ENCODE peak calls at places on chromosomes 5 and 9, in six cellular contexts. N, Q, V, Z, W and G are unnamed samples.

GRCh38 chr5:109907189-109907588 is 217.5 kb downstream of the MAN2A1 start:
- DNase-seq in W (no peak), N (no peak), V (no peak), Q (no peak), Z (no peak), G (no peak)

GRCh38 chr5:6356578-6357164 is 21.7 kb downstream of the MED10 start:
- DNase-seq in V (no peak), Z (no peak), W (no peak), Q (no peak), N (no peak), G (no peak)

GRCh38 chr5:36680066-36680465 is 73.7 kb downstream of the SLC1A3 start:
- DNase-seq in Q (peak), V (no peak), Z (no peak), W (peak), N (no peak), G (no peak)

GRCh38 chr9:77605449-77606220 is 42.5 kb downstream of the GNA14 start:
- DNase-seq in N (no peak), Z (no peak), W (no peak), Q (no peak), V (no peak), G (no peak)

GRCh38 chr9:31839273-31839672 is 545.2 kb upstream of the ACO1 start:
- DNase-seq in V (no peak), N (no peak), W (no peak), Z (no peak), Q (no peak), G (no peak)

GRCh38 chr9:98045234-98046160 is 11.0 kb upstream of the NANS start:
- DNase-seq in Z (no peak), V (no peak), W (no peak), Q (no peak), N (peak), G (peak)

GRCh38 chr5:87268970-87269377 is 1.3 kb downstream of the RASA1 start:
- DNase-seq in W (no peak), Q (no peak), N (no peak), V (no peak), Z (no peak), G (no peak)

GRCh38 chr5:127031147-127031862 is 947 bp upstream of the MARCHF3 start:
- DNase-seq in Z (no peak), Q (peak), W (no peak), V (peak), N (no peak), G (no peak)

GRCh38 chr9:5949103-5949699 is 58.5 kb downstream of the MLANA start:
- DNase-seq in W (no peak), V (no peak), Q (no peak), Z (no peak), N (peak), G (peak)

GRCh38 chr5:94228791-94229190 is 389.6 kb downstream of the KIAA0825 start:
- DNase-seq in W (no peak), N (no peak), Z (no peak), Q (no peak), V (no peak), G (no peak)

GRCh38 chr9:69898714-69899209 is 78.1 kb downstream of the CFAP95 start:
- DNase-seq in N (no peak), Q (no peak), V (no peak), W (no peak), Z (peak), G (no peak)

GRCh38 chr5:180327166-180327565 is 26.0 kb downstream of the GFPT2 start:
- DNase-seq in Z (no peak), N (no peak), Q (no peak), V (no peak), W (no peak), G (no peak)

GRCh38 chr9:27333241-27334052 is 36.5 kb upstream of the EQTN start:
- DNase-seq in N (peak), Z (peak), Q (no peak), V (peak), W (peak), G (peak)

GRCh38 chr5:145385276-145385675 is 449.9 kb downstream of the PRELID2 start:
- DNase-seq in W (no peak), Q (no peak), N (no peak), V (no peak), Z (no peak), G (no peak)

GRCh38 chr5:54176066-54176835 is 134.1 kb downstream of the ARL15 start:
- DNase-seq in Q (no peak), W (no peak), N (no peak), Z (no peak), V (no peak), G (no peak)

GRCh38 chr9:4741365-4742031 is 496 bp upstream of the AK3 start:
- DNase-seq in Z (no peak), W (peak), N (no peak), Q (peak), V (no peak), G (no peak)

GRCh38 chr5:115577329-115577728 is 24.9 kb downstream of the TICAM2 start:
- DNase-seq in Z (no peak), V (no peak), W (no peak), Q (no peak), N (no peak), G (no peak)

GRCh38 chr5:81971086-81971693 is 633 bp upstream of the ATG10 start:
- DNase-seq in N (peak), Q (no peak), Z (no peak), W (no peak), V (peak), G (peak)

GRCh38 chr5:123440456-123440855 is 17.3 kb upstream of the CEP120 start:
- DNase-seq in N (no peak), W (no peak), V (no peak), Q (no peak), Z (no peak), G (no peak)

GRCh38 chr9:77604316-77604715 is 43.8 kb downstream of the GNA14 start:
- DNase-seq in N (no peak), V (no peak), W (no peak), Q (no peak), Z (no peak), G (no peak)

GRCh38 chr9:127527560-127528268 is 76.4 kb downstream of the LRSAM1 start:
- DNase-seq in Q (no peak), W (no peak), V (no peak), Z (no peak), N (no peak), G (no peak)

GRCh38 chr5:178326054-178326715 is 93.6 kb upstream of the PHYKPL start:
- DNase-seq in Z (no peak), N (no peak), W (no peak), Q (no peak), V (no peak), G (no peak)

GRCh38 chr5:143581148-143581547 is 177.7 kb upstream of the NR3C1 start:
- DNase-seq in W (no peak), V (no peak), Q (no peak), N (no peak), Z (no peak), G (no peak)

GRCh38 chr5:21817668-21818419 is 1035.3 kb downstream of the CDH12 start:
- DNase-seq in Q (no peak), N (no peak), Z (no peak), W (no peak), V (no peak), G (no peak)

GRCh38 chr5:180141068-180141660 is 67.8 kb downstream of the RASGEF1C start:
- DNase-seq in Q (no peak), N (no peak), W (no peak), V (no peak), Z (no peak), G (no peak)

GRCh38 chr9:129359162-129359811 is 181.2 kb upstream of the IER5L start:
- DNase-seq in Z (no peak), W (no peak), V (no peak), Q (no peak), N (no peak), G (no peak)

GRCh38 chr9:98873535-98874432 is 66.3 kb downstream of the GALNT12 start:
- DNase-seq in N (no peak), W (peak), Q (peak), V (no peak), Z (no peak), G (no peak)

GRCh38 chr9:113807173-113808061 is 68.7 kb upstream of the ZNF618 start:
- DNase-seq in Z (peak), Q (no peak), V (peak), N (peak), W (peak), G (peak)

GRCh38 chr9:128244443-128245226 is 31.2 kb downstream of the GOLGA2 start:
- DNase-seq in W (peak), Z (peak), Q (peak), V (peak), N (no peak), G (no peak)

GRCh38 chr5:168683247-168683926 is 104.2 kb upstream of the PANK3 start:
- DNase-seq in V (no peak), W (no peak), N (no peak), Q (no peak), Z (no peak), G (no peak)

GRCh38 chr5:143886621-143887301 is 74.8 kb downstream of the HMHB1 start:
- DNase-seq in N (no peak), W (no peak), Q (no peak), V (no peak), Z (no peak), G (no peak)

GRCh38 chr5:178496661-178497060 is 93.5 kb downstream of the COL23A1 start:
- DNase-seq in N (no peak), W (no peak), Q (no peak), V (no peak), Z (no peak), G (no peak)

GRCh38 chr9:28059192-28059591 is 485.9 kb upstream of the C9orf72 start:
- DNase-seq in N (no peak), W (no peak), Q (no peak), V (no peak), Z (no peak), G (no peak)

GRCh38 chr5:32916648-32917047 is 205.5 kb downstream of the NPR3 start:
- DNase-seq in N (no peak), V (peak), Z (peak), W (no peak), Q (no peak), G (peak)

GRCh38 chr5:109849478-109850088 is 159.9 kb downstream of the MAN2A1 start:
- DNase-seq in V (no peak), W (no peak), Q (no peak), Z (no peak), N (no peak), G (peak)

GRCh38 chr9:108047264-108047663 is 557.7 kb upstream of the KLF4 start:
- DNase-seq in N (no peak), V (no peak), W (no peak), Q (no peak), Z (no peak), G (no peak)

GRCh38 chr5:52743970-52744369 is 43.7 kb upstream of the ITGA1 start:
- DNase-seq in Q (no peak), N (peak), Z (no peak), V (no peak), W (no peak), G (peak)

GRCh38 chr9:77735515-77735914 is 87.4 kb upstream of the GNA14 start:
- DNase-seq in Z (no peak), N (no peak), Q (peak), W (no peak), V (no peak), G (no peak)

GRCh38 chr9:110655723-110656641 is 12.6 kb upstream of the MUSK start:
- DNase-seq in Z (no peak), V (no peak), Q (no peak), W (peak), N (no peak), G (no peak)

GRCh38 chr5:170781946-170782345 is 1.6 kb upstream of the GABRP start:
- DNase-seq in W (no peak), V (no peak), Q (no peak), Z (no peak), N (no peak), G (no peak)

DNA sequence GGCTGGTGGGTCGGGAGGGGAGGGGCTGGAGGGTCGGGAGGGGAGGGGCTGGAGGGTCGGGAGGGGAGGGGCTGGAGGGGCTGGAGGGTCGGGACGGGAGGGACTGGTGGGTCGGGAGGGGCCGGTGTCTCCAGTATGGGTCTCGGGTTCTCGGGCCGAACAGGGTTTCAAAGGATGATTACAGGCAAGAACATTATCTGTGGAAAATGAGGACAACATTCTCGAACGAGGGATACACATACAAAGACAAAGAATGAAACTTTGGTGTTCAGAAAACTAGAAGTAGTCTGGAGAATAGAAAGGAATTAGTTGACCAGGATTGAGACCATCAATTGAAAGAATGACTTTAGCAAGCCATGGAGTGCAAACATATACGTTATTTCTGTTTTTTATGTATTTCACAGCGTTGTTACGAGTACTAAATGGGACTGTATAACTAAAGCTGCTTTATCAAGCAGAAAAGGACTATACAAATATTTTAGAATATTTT is 360 bp upstream of the ZCCHC10 start:
- DNase-seq in W (no peak), Q (no peak), Z (no peak), N (no peak), V (no peak), G (no peak)
- H3K4me3 ChIP-seq in W (peak), Q (peak), Z (peak), N (peak), V (peak), G (peak)

DNA sequence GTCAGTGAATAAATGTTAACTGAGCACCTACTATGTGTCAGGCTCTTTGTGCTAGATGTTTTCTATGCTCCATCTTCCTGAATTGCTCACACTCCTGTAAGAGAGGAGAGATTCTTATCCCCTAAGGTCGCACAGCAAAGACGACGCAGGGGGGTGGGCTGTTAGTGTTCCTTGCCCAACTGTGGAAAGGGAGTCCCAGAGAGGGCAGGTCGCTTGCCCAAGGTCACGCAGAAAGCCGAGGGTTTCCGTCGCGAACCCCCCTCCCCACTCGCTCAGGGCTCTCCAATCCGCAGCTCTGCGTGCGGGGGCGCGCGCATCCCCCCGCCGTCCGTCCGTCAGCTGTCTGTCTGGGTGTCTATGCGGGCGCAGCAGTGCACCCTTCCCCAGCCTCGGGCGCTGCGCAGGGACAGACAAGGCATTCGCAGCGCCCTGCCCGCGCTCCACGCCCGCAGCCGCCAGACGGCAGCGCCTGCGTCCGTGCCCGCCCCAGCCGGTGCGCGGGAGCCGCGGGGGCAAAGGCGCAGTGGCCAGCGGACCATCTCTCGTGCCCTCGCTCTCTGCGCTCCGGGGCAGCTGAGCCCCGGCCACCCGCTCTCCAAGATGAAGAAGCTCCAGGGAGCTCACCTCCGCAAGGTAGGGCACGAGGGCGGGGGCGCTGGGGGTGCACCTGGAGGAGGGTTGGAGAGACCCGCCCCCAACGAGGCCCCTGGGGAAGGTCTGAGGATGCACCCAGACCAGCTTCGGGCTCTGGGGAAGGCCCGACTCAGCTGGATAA is at the start of gene SLC6A7:
- DNase-seq in V (peak), W (no peak), Q (no peak), N (no peak), Z (no peak), G (no peak)
- H3K4me3 ChIP-seq in V (peak), W (peak), Q (peak), N (no peak), Z (no peak), G (no peak)

GRCh38 chr5:26649000-26649399 is 389.4 kb downstream of the CDH9 start:
- DNase-seq in Z (no peak), W (no peak), Q (no peak), N (no peak), V (no peak), G (no peak)
- H3K4me3 ChIP-seq in Z (no peak), W (no peak), Q (no peak), N (no peak), V (no peak), G (no peak)

DNA sequence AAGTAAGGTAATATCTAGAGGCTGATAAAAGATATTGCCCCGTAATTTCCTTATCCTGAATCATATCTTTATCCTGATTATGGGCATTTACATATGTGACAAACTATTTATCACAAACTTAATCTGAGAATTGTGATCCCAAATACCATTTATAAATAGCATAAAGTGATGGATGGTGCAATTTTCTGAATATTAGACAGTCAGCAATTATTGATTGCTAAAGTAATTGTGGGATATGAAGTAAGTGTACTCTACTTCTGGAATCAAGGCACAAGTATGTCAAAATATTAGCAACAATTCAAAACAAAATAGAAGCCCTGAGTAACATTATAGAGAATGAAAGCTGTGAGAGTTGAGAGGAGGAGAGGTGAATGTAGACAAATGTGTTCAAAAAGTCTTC is 361.9 kb upstream of the CDH6 start:
- DNase-seq in V (no peak), Z (no peak), N (no peak), W (no peak), Q (no peak), G (no peak)
- H3K4me3 ChIP-seq in V (no peak), Z (no peak), N (no peak), W (no peak), Q (no peak), G (no peak)

GRCh38 chr5:41508186-41508585 is 2.2 kb downstream of the PLCXD3 start:
- DNase-seq in Z (no peak), V (no peak), Q (no peak), W (no peak), N (no peak), G (no peak)

GRCh38 chr5:41511241-41511640 is 840 bp upstream of the PLCXD3 start:
- DNase-seq in V (no peak), W (no peak), N (no peak), Q (no peak), Z (no peak), G (no peak)

GRCh38 chr5:41508696-41509398 is 1.6 kb downstream of the PLCXD3 start:
- DNase-seq in Z (no peak), V (no peak), Q (no peak), W (no peak), N (no peak), G (no peak)

GRCh38 chr5:41509399-41510175 is 814 bp downstream of the PLCXD3 start:
- DNase-seq in N (no peak), V (peak), Z (no peak), Q (no peak), W (peak), G (no peak)

GRCh38 chr5:41510176-41510831 is at the start of gene PLCXD3:
- DNase-seq in W (peak), Z (no peak), Q (peak), V (peak), N (no peak), G (no peak)
- H3K4me3 ChIP-seq in W (peak), Z (peak), Q (peak), V (peak), N (no peak), G (no peak)

GRCh38 chr9:33818832-33819500 is 2.0 kb downstream of the UBE2R2 start:
- DNase-seq in Z (no peak), V (no peak), N (no peak), W (no peak), Q (no peak), G (no peak)

GRCh38 chr9:33817327-33818166 is 587 bp downstream of the UBE2R2 start:
- DNase-seq in N (peak), Q (peak), V (peak), W (peak), Z (no peak), G (peak)

GRCh38 chr9:33823801-33824200 is 6.8 kb downstream of the UBE2R2 start:
- DNase-seq in Q (no peak), W (no peak), V (no peak), N (no peak), Z (no peak), G (no peak)

GRCh38 chr9:33818167-33818831 is 1.3 kb downstream of the UBE2R2 start:
- DNase-seq in V (peak), Z (no peak), W (peak), N (peak), Q (peak), G (peak)

GRCh38 chr9:33820231-33820745 is 3.3 kb downstream of the UBE2R2 start:
- DNase-seq in N (no peak), Z (no peak), V (no peak), Q (no peak), W (no peak), G (no peak)
- H3K4me3 ChIP-seq in N (peak), Z (peak), V (no peak), Q (peak), W (peak), G (no peak)